ENCODE peak calls at places on chromosome 3, in eight cellular contexts. Y is T-helper 17 cell; N is stimulated activated CD8-positive, alpha-beta memory T cell treated with anti-CD3 and anti-CD28 coated beads, Interleukin-7, amount 100 ng/mL, for 24 hours; I is activated effector memory CD4-positive, alpha-beta T cell treated with Interleukin-2 at 50 U/mL for 16 hours; L is mesendoderm; E is adrenal gland; B is fibroblast of mammary gland; C is frontal cortex. X is an unnamed sample.

GRCh38 chr3:193665370-193665989 is 72.5 kb downstream of the OPA1 start:
- DNase-seq in Y (no peak), N (no peak), I (no peak), L (peak), E (no peak), B (peak), C (no peak), X (no peak)

GRCh38 chr3:55162031-55162784 is 234.3 kb upstream of the LRTM1 start:
- DNase-seq in Y (no peak), N (no peak), I (no peak), L (no peak), E (no peak), B (peak), C (no peak), X (no peak)

GRCh38 chr3:5011555-5012256 is 32.5 kb downstream of the BHLHE40 start:
- DNase-seq in Y (no peak), N (no peak), I (no peak), L (peak), E (no peak), B (no peak), C (no peak), X (no peak)

GRCh38 chr3:151890721-151891141 is 17.3 kb downstream of the SUCNR1 start:
- DNase-seq in Y (no peak), N (no peak), I (no peak), L (no peak), E (no peak), B (no peak), C (no peak), X (no peak)

GRCh38 chr3:45119824-45120614 is 26.2 kb downstream of the CDCP1 start:
- DNase-seq in Y (no peak), N (no peak), I (no peak), L (no peak), E (no peak), B (peak), C (no peak), X (peak)

GRCh38 chr3:139204756-139205155 is 139.1 kb upstream of the MRPS22 start:
- DNase-seq in Y (no peak), N (no peak), I (no peak), L (no peak), E (no peak), B (peak), C (no peak), X (no peak)

GRCh38 chr3:132840201-132840700 is 118.0 kb upstream of the NPHP3 start:
- DNase-seq in Y (no peak), N (no peak), I (no peak), L (no peak), E (no peak), B (no peak), C (no peak), X (no peak)

GRCh38 chr3:66037330-66037985 is 1.3 kb downstream of the MAGI1 start:
- DNase-seq in Y (no peak), N (no peak), I (no peak), L (peak), E (peak), B (peak), C (peak), X (peak)

GRCh38 chr3:176765491-176765890 is 431.8 kb downstream of the TBL1XR1 start:
- DNase-seq in Y (no peak), N (no peak), I (no peak), L (no peak), E (no peak), B (no peak), C (no peak), X (no peak)

GRCh38 chr3:13027154-13027553 is 46.1 kb downstream of the IQSEC1 start:
- DNase-seq in Y (no peak), N (no peak), I (no peak), L (peak), E (no peak), B (no peak), C (no peak), X (no peak)

GRCh38 chr3:123319760-123320159 is 118.0 kb downstream of the SEC22A start:
- DNase-seq in Y (no peak), N (no peak), I (no peak), L (peak), E (no peak), B (no peak), C (no peak), X (no peak)

GRCh38 chr3:37863949-37864822 is 2.5 kb downstream of the CTDSPL start:
- DNase-seq in Y (no peak), N (no peak), I (no peak), L (peak), E (no peak), B (no peak), C (no peak), X (no peak)

X was measured in body of pancreas.